ENCODE peak calls at places on chromosomes 7 and 10, in seven cellular contexts. R is stomach, M is endothelial cell, X is glutamatergic neuron, Q is dorsolateral prefrontal cortex, I is upper lobe of left lung, K is transverse colon. O is an unnamed sample.

GRCh38 chr10:30186371-30186875 is 127.0 kb upstream of the JCAD start:
- DNase-seq in I (no peak), R (peak), K (peak), M (peak), X (no peak), Q (no peak), O (no peak)

GRCh38 chr7:34281260-34281659 is 375.9 kb downstream of the BMPER start:
- DNase-seq in X (no peak), I (no peak), R (no peak), M (no peak), K (peak), Q (no peak), O (no peak)

GRCh38 chr10:24349379-24350110 is 140.6 kb downstream of the KIAA1217 start:
- DNase-seq in R (no peak), I (no peak), K (no peak), M (no peak), X (no peak), Q (no peak), O (no peak)

GRCh38 chr10:24618401-24618800 is 105.3 kb downstream of the ARHGAP21 start:
- DNase-seq in M (no peak), R (no peak), K (no peak), I (no peak), X (no peak), Q (no peak), O (no peak)

GRCh38 chr7:104572554-104572953 is 244.2 kb downstream of the LHFPL3 start:
- DNase-seq in K (no peak), M (no peak), R (no peak), X (no peak), Q (no peak), I (no peak), O (no peak)

GRCh38 chr10:96588601-96589419 is 2.0 kb upstream of the TM9SF3 start:
- DNase-seq in Q (no peak), K (no peak), I (no peak), X (no peak), M (no peak), R (no peak), O (no peak)

GRCh38 chr10:85548038-85548437 is 818.6 kb downstream of the GRID1 start:
- DNase-seq in X (no peak), R (no peak), K (peak), M (peak), I (peak), Q (peak), O (no peak)

GRCh38 chr7:29243777-29244655 is 49.4 kb downstream of the CHN2 start:
- DNase-seq in I (no peak), R (no peak), K (no peak), M (no peak), X (no peak), Q (no peak), O (no peak)

GRCh38 chr10:128337860-128338378 is 211.7 kb upstream of the MKI67 start:
- DNase-seq in I (no peak), M (no peak), X (no peak), K (no peak), R (no peak), Q (no peak), O (no peak)

GRCh38 chr7:95324396-95324795 is at the start of gene PON1:
- DNase-seq in M (no peak), K (no peak), X (peak), Q (no peak), I (no peak), R (no peak), O (no peak)

GRCh38 chr10:124536496-124537050 is 75.0 kb downstream of the LHPP start:
- DNase-seq in K (no peak), Q (no peak), R (no peak), I (no peak), M (no peak), X (no peak), O (no peak)

GRCh38 chr10:11874568-11875182 is 51.5 kb downstream of the PROSER2 start:
- DNase-seq in R (peak), M (peak), K (no peak), Q (no peak), I (peak), X (peak), O (peak)

GRCh38 chr10:68665841-68666240 is 55.2 kb upstream of the CCAR1 start:
- DNase-seq in X (no peak), Q (no peak), I (no peak), K (no peak), M (no peak), R (no peak), O (no peak)

GRCh38 chr10:21497177-21497807 is 28.2 kb downstream of the SKIDA1 start:
- DNase-seq in R (peak), I (peak), X (peak), M (peak), K (peak), Q (peak), O (peak)

GRCh38 chr10:80613466-80613865 is 75.8 kb downstream of the SH2D4B start:
- DNase-seq in K (no peak), X (no peak), Q (no peak), R (no peak), I (no peak), M (no peak), O (no peak)

GRCh38 chr10:130136214-130137076 is at the start of gene GLRX3:
- DNase-seq in X (peak), K (peak), R (peak), I (peak), M (peak), Q (peak), O (peak)

GRCh38 chr10:88979153-88979562 is 11.4 kb upstream of the FAS start:
- DNase-seq in Q (no peak), I (no peak), K (no peak), R (no peak), X (no peak), M (no peak), O (no peak)

GRCh38 chr7:116128139-116128538 is 82.2 kb upstream of the TES start:
- DNase-seq in R (no peak), X (no peak), Q (no peak), M (no peak), I (no peak), K (no peak), O (no peak)

GRCh38 chr7:143048827-143049226 is 3.3 kb upstream of the OR6V1 start:
- DNase-seq in Q (no peak), K (no peak), I (no peak), M (no peak), X (no peak), R (no peak), O (no peak)

GRCh38 chr7:142535123-142535779 is 214.0 kb upstream of the PRSS1 start:
- DNase-seq in K (peak), M (peak), Q (peak), R (peak), X (peak), I (peak), O (peak)

GRCh38 chr7:98921608-98922372 is 43.5 kb downstream of the TRRAP start:
- DNase-seq in M (no peak), K (no peak), R (no peak), I (no peak), X (no peak), Q (no peak), O (no peak)

GRCh38 chr10:91642831-91643692 is 10.2 kb upstream of the PPP1R3C start:
- DNase-seq in I (no peak), M (no peak), X (no peak), K (no peak), Q (no peak), R (no peak), O (no peak)

GRCh38 chr10:92593553-92594046 is 670 bp downstream of the KIF11 start:
- DNase-seq in R (no peak), K (no peak), Q (no peak), M (no peak), I (no peak), X (no peak), O (no peak)

GRCh38 chr10:130499541-130499940 is 363.4 kb downstream of the GLRX3 start:
- DNase-seq in M (no peak), X (no peak), I (peak), K (no peak), R (no peak), Q (no peak), O (no peak)

GRCh38 chr7:24931787-24932186 is 48.2 kb downstream of the OSBPL3 start:
- DNase-seq in M (no peak), K (no peak), I (no peak), R (no peak), X (no peak), Q (no peak), O (no peak)

GRCh38 chr7:34165927-34166550 is 260.7 kb downstream of the BMPER start:
- DNase-seq in K (no peak), Q (no peak), X (no peak), I (no peak), M (peak), R (no peak), O (no peak)

GRCh38 chr7:2518101-2518500 is 1.5 kb upstream of the LFNG start:
- DNase-seq in R (no peak), K (peak), Q (no peak), X (peak), I (no peak), M (no peak), O (no peak)

GRCh38 chr10:69842020-69842419 is 40.3 kb downstream of the COL13A1 start:
- DNase-seq in R (no peak), Q (no peak), K (no peak), X (no peak), I (no peak), M (no peak), O (no peak)

GRCh38 chr7:111735661-111736323 is 173.5 kb upstream of the IMMP2L start:
- DNase-seq in X (peak), M (peak), R (peak), K (peak), I (peak), Q (no peak), O (no peak)

GRCh38 chr7:10940748-10941358 is 32.8 kb upstream of the PHF14 start:
- DNase-seq in R (no peak), I (no peak), X (no peak), M (no peak), K (peak), Q (no peak), O (no peak)

GRCh38 chr10:12699258-12699700 is 302.2 kb downstream of the CCDC3 start:
- DNase-seq in I (peak), M (no peak), X (no peak), Q (no peak), K (peak), R (no peak), O (no peak)

GRCh38 chr7:34916267-34916666 is 121.0 kb downstream of the DPY19L1 start:
- DNase-seq in Q (no peak), K (no peak), X (no peak), R (no peak), M (no peak), I (no peak), O (no peak)

GRCh38 chr7:123271231-123271630 is 71.5 kb upstream of the SLC13A1 start:
- DNase-seq in Q (no peak), R (no peak), X (no peak), M (no peak), K (no peak), I (no peak), O (no peak)

GRCh38 chr7:54687518-54688212 is 71.3 kb downstream of the SEC61G start:
- DNase-seq in M (no peak), I (no peak), K (peak), X (no peak), Q (no peak), R (no peak), O (no peak)

GRCh38 chr7:99312316-99313203 is 13.1 kb upstream of the ARPC1A start:
- DNase-seq in X (peak), I (peak), R (peak), Q (peak), K (peak), M (peak), O (peak)

GRCh38 chr7:43454936-43455518 is 127.9 kb upstream of the STK17A start:
- DNase-seq in X (no peak), I (no peak), Q (no peak), R (no peak), K (no peak), M (no peak), O (no peak)

GRCh38 chr7:108026647-108027046 is 23.7 kb upstream of the LAMB1 start:
- DNase-seq in Q (no peak), I (no peak), R (no peak), X (no peak), K (no peak), M (no peak), O (no peak)

GRCh38 chr10:122252805-122253204 is 18.3 kb upstream of the BTBD16 start:
- DNase-seq in X (no peak), M (no peak), Q (no peak), K (no peak), R (no peak), I (no peak), O (no peak)

GRCh38 chr10:72691470-72692056 is 380 bp upstream of the MCU start:
- DNase-seq in X (no peak), M (no peak), Q (no peak), K (no peak), R (no peak), I (no peak), O (no peak)

GRCh38 chr7:101718747-101719260 is 89.7 kb upstream of the MYL10 start:
- DNase-seq in Q (no peak), X (no peak), R (no peak), I (no peak), K (no peak), M (no peak), O (no peak)

GRCh38 chr7:148110097-148110868 is 480.3 kb upstream of the C7orf33 start:
- DNase-seq in R (peak), I (no peak), Q (no peak), K (no peak), M (no peak), X (no peak), O (no peak)
- TF ChIP-seq CTCF in R (no peak), I (no peak), Q (no peak), K (no peak), M (no peak), X (no peak), O (no peak)

DNA sequence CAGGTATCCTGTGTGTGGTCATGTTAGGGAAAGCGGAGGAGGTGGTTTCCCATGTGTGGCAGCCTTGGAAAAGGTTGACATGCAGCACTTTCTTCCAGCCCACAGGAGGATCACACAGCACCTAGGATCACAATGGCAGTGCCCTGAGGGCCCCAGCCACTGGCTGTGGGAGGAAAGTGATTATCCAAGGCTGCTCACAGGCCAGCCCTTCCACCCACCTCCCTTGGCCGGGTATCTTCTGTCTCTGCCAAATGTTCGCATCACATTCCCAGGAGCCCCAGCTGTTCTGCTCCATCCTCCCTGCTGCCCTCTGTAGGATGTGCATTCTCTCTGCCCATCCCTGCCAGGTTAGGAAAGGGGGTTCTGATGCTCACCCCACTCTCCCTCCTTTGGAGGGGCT is 2.5 kb upstream of the MLXIPL start:
- DNase-seq in M (no peak), K (no peak), Q (no peak), R (no peak), I (no peak), X (peak), O (no peak)
- TF ChIP-seq CTCF in M (no peak), K (no peak), Q (no peak), R (no peak), I (no peak), X (no peak), O (no peak)

DNA sequence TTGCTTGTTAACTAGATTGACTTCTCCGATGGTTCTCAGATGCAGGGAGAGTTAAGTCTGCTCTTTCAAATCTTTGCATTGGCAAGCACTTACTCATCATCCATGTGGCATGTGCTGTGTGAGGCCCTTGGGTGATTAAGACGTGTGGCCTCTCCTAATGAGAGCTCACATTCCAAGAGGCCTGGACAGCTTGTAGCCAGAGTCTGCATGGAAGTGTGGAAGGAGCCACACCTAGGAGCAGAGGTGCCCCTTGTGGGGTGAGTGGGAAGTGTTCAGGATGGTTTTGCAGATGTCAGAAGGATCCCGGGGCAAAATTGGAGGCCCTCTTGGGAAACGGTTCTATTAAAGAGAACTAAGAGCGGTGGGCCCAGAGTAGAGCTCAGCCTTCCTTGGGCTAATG is 225.9 kb downstream of the PAXIP1 start:
- DNase-seq in M (no peak), I (no peak), K (no peak), Q (no peak), R (no peak), X (no peak), O (no peak)
- TF ChIP-seq CTCF in M (peak), I (no peak), K (no peak), Q (no peak), R (no peak), X (no peak), O (no peak)

GRCh38 chr7:818031-818699 is 14.1 kb upstream of the SUN1 start:
- DNase-seq in Q (no peak), X (no peak), M (no peak), I (no peak), R (no peak), K (no peak), O (no peak)
- TF ChIP-seq CTCF in Q (peak), X (peak), M (peak), I (no peak), R (no peak), K (peak), O (no peak)

DNA sequence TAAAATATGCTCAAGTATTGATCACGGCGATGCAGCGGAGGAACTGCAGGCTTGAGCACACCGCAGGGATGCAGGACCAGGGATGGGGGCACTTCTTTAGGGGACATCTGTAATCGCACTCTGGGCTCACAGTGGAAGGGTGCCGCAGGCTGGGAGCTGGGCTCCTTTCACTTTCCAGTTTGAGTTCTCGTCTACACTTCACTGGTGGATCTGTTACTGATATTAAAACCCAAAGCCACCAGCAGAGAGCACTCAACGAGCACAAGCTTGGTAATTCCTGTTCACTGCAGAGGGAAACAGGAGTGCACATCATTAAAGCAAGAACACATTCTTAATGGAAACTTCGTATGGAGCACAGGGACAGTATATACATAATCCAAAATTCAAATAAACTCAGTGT is 91.3 kb downstream of the PARD3 start:
- DNase-seq in I (peak), X (no peak), M (peak), Q (no peak), K (peak), R (peak), O (no peak)
- TF ChIP-seq CTCF in I (peak), X (no peak), M (no peak), Q (peak), K (peak), R (no peak), O (no peak)

GRCh38 chr7:133669061-133669455 is 416.2 kb downstream of the EXOC4 start:
- DNase-seq in X (no peak), R (no peak), M (no peak), I (no peak), K (no peak), Q (no peak), O (no peak)
- TF ChIP-seq CTCF in X (no peak), R (no peak), M (no peak), I (no peak), K (no peak), Q (no peak), O (no peak)

GRCh38 chr10:102112210-102112817 is 7.9 kb downstream of the LDB1 start:
- DNase-seq in R (no peak), K (no peak), X (no peak), I (no peak), Q (no peak), M (no peak), O (no peak)
- TF ChIP-seq CTCF in R (no peak), K (no peak), X (no peak), I (no peak), Q (no peak), M (no peak), O (no peak)

GRCh38 chr7:114710495-114710894 is 211.4 kb upstream of the MDFIC start:
- DNase-seq in I (no peak), R (no peak), Q (no peak), M (no peak), X (no peak), K (no peak), O (no peak)

GRCh38 chr7:114703677-114704076 is 218.2 kb upstream of the MDFIC start:
- DNase-seq in M (no peak), R (no peak), Q (no peak), X (no peak), I (no peak), K (no peak), O (no peak)

GRCh38 chr7:114711244-114711643 is 210.7 kb upstream of the MDFIC start:
- DNase-seq in M (no peak), I (no peak), X (no peak), R (no peak), K (no peak), Q (no peak), O (no peak)

GRCh38 chr7:114708646-114709045 is 213.2 kb upstream of the MDFIC start:
- DNase-seq in I (no peak), M (no peak), K (no peak), Q (no peak), R (no peak), X (no peak), O (no peak)
- TF ChIP-seq CTCF in I (no peak), M (no peak), K (no peak), Q (no peak), R (no peak), X (no peak), O (no peak)

DNA sequence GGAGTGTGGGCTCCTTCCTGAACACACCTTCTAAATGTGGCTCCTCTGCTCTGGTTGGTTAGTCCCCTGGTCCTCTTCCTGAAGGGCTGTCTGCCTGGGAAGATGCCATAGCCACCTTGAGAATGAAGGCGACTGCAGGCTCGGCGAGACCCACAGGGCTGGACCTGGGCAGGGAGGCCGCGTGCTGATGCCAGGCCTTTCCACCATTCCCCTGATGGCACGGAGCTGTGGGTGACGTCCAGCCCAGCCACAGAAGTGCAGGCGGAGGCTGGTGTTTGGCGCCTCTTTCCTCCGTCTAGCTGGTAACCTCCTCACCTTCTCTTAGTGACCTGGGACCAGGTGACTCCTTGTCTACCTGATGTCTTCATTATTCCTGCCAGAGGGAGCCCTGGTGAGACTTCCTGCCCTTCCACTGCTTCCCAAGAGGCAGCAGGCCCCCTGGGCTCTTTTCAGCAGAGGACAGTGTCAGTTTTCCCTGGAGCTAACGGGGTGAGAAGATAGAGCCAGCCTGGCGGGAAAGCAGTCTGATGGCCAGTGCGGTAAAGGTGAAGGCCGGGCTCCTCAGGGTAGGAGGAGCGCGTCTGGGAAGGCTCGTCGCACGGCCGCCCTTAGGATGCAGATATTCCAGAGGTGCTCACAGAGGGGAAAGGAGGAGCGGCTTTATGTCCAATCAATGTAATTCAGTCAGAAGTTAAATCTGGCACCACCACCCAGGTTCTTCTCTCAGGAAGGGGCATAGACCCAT is 34.9 kb downstream of the GBX1 start:
- DNase-seq in I (no peak), M (no peak), R (no peak), Q (no peak), X (no peak), K (no peak), O (no peak)
- TF ChIP-seq CTCF in I (no peak), M (no peak), R (no peak), Q (no peak), X (no peak), K (no peak), O (no peak)